ENCODE peak calls at places on chromosome 6, in five cellular contexts. U is uterus, I is pancreas, N is fibroblast of lung, H is GM23338. L is an unnamed sample.

GRCh38 chr6:110408891-110409290 is 6.5 kb downstream of the DDO start:
- DNase-seq in U (no peak), I (no peak), N (no peak), H (peak), L (no peak)

GRCh38 chr6:132333639-132334516 is 67.4 kb downstream of the MOXD1 start:
- DNase-seq in U (peak), I (peak), N (peak), H (peak), L (peak)

GRCh38 chr6:113381957-113382356 is 475.2 kb upstream of the MARCKS start:
- DNase-seq in U (no peak), I (no peak), N (peak), H (peak), L (peak)

GRCh38 chr6:75337805-75338204 is 53.2 kb upstream of the TMEM30A start:
- DNase-seq in U (no peak), I (no peak), N (peak), H (no peak), L (no peak)

GRCh38 chr6:16690244-16691142 is 70.8 kb downstream of the ATXN1 start:
- DNase-seq in U (no peak), I (no peak), N (peak), H (no peak), L (no peak)

GRCh38 chr6:32940656-32941411 is at the start of gene HLA-DMB:
- DNase-seq in U (peak), I (no peak), N (peak), H (peak), L (no peak)

GRCh38 chr6:134026597-134026996 is 25.8 kb downstream of the SLC2A12 start:
- DNase-seq in U (no peak), I (no peak), N (peak), H (no peak), L (no peak)

GRCh38 chr6:147772724-147773123 is 264.2 kb downstream of the SAMD5 start:
- DNase-seq in U (no peak), I (no peak), N (no peak), H (no peak), L (no peak)

GRCh38 chr6:137417411-137417810 is 76.8 kb downstream of the OLIG3 start:
- DNase-seq in U (no peak), I (no peak), N (peak), H (no peak), L (no peak)

GRCh38 chr6:154705471-154706113 is 27.6 kb upstream of the SCAF8 start:
- DNase-seq in U (no peak), I (no peak), N (no peak), H (peak), L (no peak)

GRCh38 chr6:112018619-112019416 is 35.1 kb upstream of the CCN6 start:
- DNase-seq in U (no peak), I (no peak), N (no peak), H (no peak), L (peak)

GRCh38 chr6:151763303-151763702 is 44.2 kb upstream of the ESR1 start:
- DNase-seq in U (peak), I (no peak), N (peak), H (peak), L (no peak)

GRCh38 chr6:159203304-159204005 is 34.3 kb downstream of the FNDC1 start:
- DNase-seq in U (no peak), I (no peak), N (peak), H (no peak), L (no peak)

GRCh38 chr6:3749390-3749978 is 2.0 kb downstream of the PXDC1 start:
- DNase-seq in U (no peak), I (peak), N (no peak), H (peak), L (no peak)

GRCh38 chr6:42297661-42298060 is 80.0 kb upstream of the MRPS10 start:
- DNase-seq in U (no peak), I (no peak), N (no peak), H (no peak), L (no peak)
- H3K27ac ChIP-seq in U (no peak), I (no peak), N (no peak), H (no peak), L (no peak)

DNA sequence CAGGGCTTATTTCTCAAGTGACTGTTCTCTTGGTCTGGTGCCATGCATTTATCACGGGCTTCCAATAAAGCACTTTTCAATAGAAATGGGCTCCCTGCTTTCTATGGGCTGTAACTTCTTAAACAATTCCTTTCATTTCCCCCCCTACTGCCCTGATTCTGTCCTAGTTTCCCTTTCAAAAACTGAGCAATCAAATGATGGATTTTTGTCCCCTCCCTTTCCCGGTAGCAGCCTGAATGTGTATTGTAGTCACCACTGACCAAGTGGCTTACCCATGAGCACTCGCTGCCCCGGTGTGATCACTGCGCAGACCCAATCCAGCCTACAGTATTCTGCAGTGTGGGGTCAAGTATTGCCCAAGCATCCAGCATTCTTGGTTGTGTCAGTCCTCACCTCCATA is 13.8 kb downstream of the RPS10 start:
- DNase-seq in U (no peak), I (no peak), N (peak), H (no peak), L (no peak)
- H3K27ac ChIP-seq in U (no peak), I (no peak), N (no peak), H (no peak), L (no peak)

DNA sequence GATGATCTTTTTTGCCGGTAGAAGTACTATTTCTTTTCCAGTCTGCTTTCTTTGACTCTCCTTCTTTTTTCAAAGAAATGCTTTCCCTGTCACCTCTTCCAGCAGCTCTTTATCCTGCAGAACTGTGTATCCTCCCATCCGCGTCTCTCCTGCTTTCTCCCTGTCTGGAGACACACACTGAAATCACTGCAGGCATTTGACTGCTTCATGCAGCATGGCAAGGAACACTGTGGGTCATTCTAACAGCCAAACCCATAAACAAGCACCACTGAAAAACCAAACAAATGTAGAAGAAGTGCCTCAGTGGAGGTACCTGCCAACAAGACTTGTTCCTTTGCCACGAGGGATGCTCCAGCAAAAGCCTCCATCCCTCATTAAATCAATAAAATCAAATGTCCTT is 403.7 kb upstream of the CITED2 start:
- DNase-seq in U (no peak), I (no peak), N (no peak), H (no peak), L (no peak)
- H3K27ac ChIP-seq in U (peak), I (no peak), N (no peak), H (no peak), L (peak)

DNA sequence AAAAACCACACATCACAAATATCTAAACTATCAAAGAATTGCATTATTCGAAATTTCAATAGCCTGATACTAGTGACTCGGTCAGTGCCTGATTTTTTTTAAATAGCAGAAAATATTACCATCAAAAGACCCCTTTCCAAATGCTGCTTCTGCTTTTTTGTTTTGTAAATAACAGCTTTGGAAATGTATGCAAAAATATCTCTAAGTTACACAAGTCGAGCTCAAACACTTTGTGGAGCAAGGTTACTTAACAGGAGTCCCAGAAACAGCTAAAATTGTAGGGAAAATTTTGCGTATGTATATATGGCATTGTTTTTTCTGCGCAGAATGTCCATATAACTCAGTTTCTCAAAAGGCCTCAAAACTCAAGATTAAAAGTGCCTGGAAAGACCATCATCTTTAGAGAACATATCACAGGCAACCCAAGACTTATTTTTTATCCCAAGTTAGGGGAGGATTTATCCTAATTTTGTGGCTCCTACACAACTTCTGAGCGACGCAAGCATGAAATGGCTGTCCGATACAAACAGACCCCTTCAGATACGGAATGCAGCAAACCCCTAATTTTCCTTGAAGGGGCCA is 1.4 kb downstream of the CEP85L start:
- DNase-seq in U (no peak), I (no peak), N (no peak), H (no peak), L (no peak)
- H3K27ac ChIP-seq in U (peak), I (no peak), N (peak), H (no peak), L (peak)

GRCh38 chr6:34272022-34272926 is 23.5 kb upstream of the SMIM29 start:
- DNase-seq in U (no peak), I (no peak), N (no peak), H (peak), L (peak)
- H3K27ac ChIP-seq in U (peak), I (no peak), N (no peak), H (no peak), L (peak)

L was measured in heart right ventricle.